ENCODE peak calls at places on chromosome X, in seven cellular contexts. One of them, this sample, is unnamed.
A peak's percentile ranks its signal among the peaks of the same experiment; 100 is the strongest.

GRCh38 chrX:17552251-17552650 is 177.3 kb downstream of the NHS start:
- DNase-seq in GM23248: peak; percentile 59
- DNase-seq in foreskin fibroblast: peak; percentile 49
- DNase-seq in thoracic aorta: no peak
- DNase-seq in upper lobe of right lung: no peak
- DNase-seq in left ventricle myocardium inferior: no peak
- DNase-seq in IMR-90: peak; percentile 55
- DNase-seq in this sample: no peak

GRCh38 chrX:69615323-69615722 is 590 bp upstream of the EDA start:
- DNase-seq in GM23248: no peak
- DNase-seq in foreskin fibroblast: no peak
- DNase-seq in thoracic aorta: no peak
- DNase-seq in upper lobe of right lung: no peak
- DNase-seq in left ventricle myocardium inferior: no peak
- DNase-seq in IMR-90: no peak
- DNase-seq in this sample: no peak

GRCh38 chrX:118199997-118200396 is 83.4 kb upstream of the KLHL13 start:
- DNase-seq in GM23248: no peak
- DNase-seq in foreskin fibroblast: no peak
- DNase-seq in thoracic aorta: no peak
- DNase-seq in upper lobe of right lung: no peak
- DNase-seq in left ventricle myocardium inferior: no peak
- DNase-seq in IMR-90: no peak
- DNase-seq in this sample: no peak

GRCh38 chrX:153925739-153926593 is at the start of gene ARHGAP4:
- DNase-seq in GM23248: no peak
- DNase-seq in foreskin fibroblast: no peak
- DNase-seq in thoracic aorta: no peak
- DNase-seq in upper lobe of right lung: peak; percentile 71
- DNase-seq in left ventricle myocardium inferior: no peak
- DNase-seq in IMR-90: no peak
- DNase-seq in this sample: no peak

GRCh38 chrX:5876984-5877655 is 351.5 kb downstream of the NLGN4X start:
- DNase-seq in GM23248: peak; percentile 0
- DNase-seq in foreskin fibroblast: peak; percentile 5
- DNase-seq in thoracic aorta: no peak
- DNase-seq in upper lobe of right lung: no peak
- DNase-seq in left ventricle myocardium inferior: peak; percentile 14
- DNase-seq in IMR-90: no peak
- DNase-seq in this sample: no peak

GRCh38 chrX:154351183-154352011 is 23.0 kb downstream of the FLNA start:
- DNase-seq in GM23248: no peak
- DNase-seq in foreskin fibroblast: peak; percentile 2
- DNase-seq in thoracic aorta: no peak
- DNase-seq in upper lobe of right lung: peak; percentile 67
- DNase-seq in left ventricle myocardium inferior: no peak
- DNase-seq in IMR-90: no peak
- DNase-seq in this sample: no peak

GRCh38 chrX:42246814-42247213 is 323.5 kb upstream of the CASK start:
- DNase-seq in GM23248: peak; percentile 1
- DNase-seq in foreskin fibroblast: no peak
- DNase-seq in thoracic aorta: no peak
- DNase-seq in upper lobe of right lung: no peak
- DNase-seq in left ventricle myocardium inferior: no peak
- DNase-seq in IMR-90: no peak
- DNase-seq in this sample: no peak

GRCh38 chrX:103716967-103717366 is 6.3 kb downstream of the TMEM31 start:
- DNase-seq in GM23248: peak; percentile 79
- DNase-seq in foreskin fibroblast: peak; percentile 87
- DNase-seq in thoracic aorta: no peak
- DNase-seq in upper lobe of right lung: no peak
- DNase-seq in left ventricle myocardium inferior: no peak
- DNase-seq in IMR-90: peak; percentile 89
- DNase-seq in this sample: no peak

GRCh38 chrX:148501121-148502066 is 977 bp downstream of the AFF2 start:
- DNase-seq in GM23248: no peak
- DNase-seq in foreskin fibroblast: peak; percentile 2
- DNase-seq in thoracic aorta: no peak
- DNase-seq in upper lobe of right lung: peak; percentile 60
- DNase-seq in left ventricle myocardium inferior: no peak
- DNase-seq in IMR-90: no peak
- DNase-seq in this sample: no peak

DNA sequence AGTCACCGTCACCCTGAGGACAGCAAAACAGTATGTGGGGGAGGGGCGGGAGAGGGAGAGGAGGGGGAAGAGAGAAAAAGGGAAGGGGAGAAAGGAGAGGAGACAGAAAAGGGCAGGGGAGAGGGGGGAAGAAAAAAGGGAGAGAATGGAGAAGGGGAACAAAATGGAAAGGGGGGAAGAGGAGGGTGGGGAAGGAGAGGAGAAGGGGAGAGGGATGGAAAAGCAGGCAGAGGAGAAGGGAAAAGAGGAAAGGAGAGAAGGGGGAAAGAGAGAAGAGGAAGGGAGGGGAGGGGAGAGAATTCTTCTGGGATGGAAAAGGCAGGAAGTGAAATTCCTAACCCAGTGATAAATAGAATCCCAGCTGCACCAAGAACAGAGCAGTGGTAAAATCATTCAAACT is 244.3 kb downstream of the BCOR start:
- DNase-seq in GM23248: no peak
- DNase-seq in foreskin fibroblast: no peak
- DNase-seq in thoracic aorta: no peak
- DNase-seq in upper lobe of right lung: no peak
- DNase-seq in left ventricle myocardium inferior: no peak
- DNase-seq in IMR-90: no peak
- DNase-seq in this sample: no peak
- H3K4me3 ChIP-seq in GM23248: no peak overlapping the region
- H3K4me3 ChIP-seq in foreskin fibroblast: no peak overlapping the region
- H3K4me3 ChIP-seq in thoracic aorta: no peak overlapping the region
- H3K4me3 ChIP-seq in upper lobe of right lung: no peak overlapping the region
- H3K4me3 ChIP-seq in left ventricle myocardium inferior: no peak overlapping the region
- H3K4me3 ChIP-seq in IMR-90: no peak overlapping the region
- H3K4me3 ChIP-seq in this sample: no peak overlapping the region

DNA sequence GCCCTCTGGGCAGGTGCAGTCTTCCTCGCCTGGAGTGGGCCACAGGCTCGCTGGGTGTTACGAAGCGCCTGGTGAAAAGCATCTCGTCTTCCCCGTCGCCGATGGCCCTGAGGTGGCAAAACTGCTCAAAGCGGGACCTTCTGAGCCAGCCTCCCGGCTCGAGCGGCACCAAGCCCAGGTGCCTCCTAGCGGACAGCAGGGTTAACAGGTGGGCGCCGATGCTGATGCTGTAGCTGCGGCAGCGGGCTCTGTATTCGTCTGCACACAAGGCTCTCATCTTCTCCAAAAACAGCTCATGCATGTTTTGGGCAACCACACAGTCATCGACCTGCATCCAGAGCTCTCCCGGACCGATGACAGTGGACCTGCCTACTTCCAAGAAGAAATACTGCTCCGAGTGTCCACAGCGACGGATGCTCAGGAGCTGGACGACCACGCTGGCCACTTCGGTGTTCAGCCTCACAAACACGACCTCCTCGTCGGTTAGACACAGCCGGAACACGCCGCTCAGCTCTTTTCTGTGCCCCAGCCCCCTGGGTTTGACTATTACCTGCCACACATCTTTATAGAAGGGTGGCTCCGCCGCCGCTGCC is 1.2 kb downstream of the IRS4 start:
- DNase-seq in GM23248: no peak
- DNase-seq in foreskin fibroblast: peak; percentile 8
- DNase-seq in thoracic aorta: no peak
- DNase-seq in upper lobe of right lung: peak; percentile 30
- DNase-seq in left ventricle myocardium inferior: no peak
- DNase-seq in IMR-90: no peak
- DNase-seq in this sample: no peak
- H3K4me3 ChIP-seq in GM23248: peak overlapping the region; percentile 57
- H3K4me3 ChIP-seq in foreskin fibroblast: no peak overlapping the region
- H3K4me3 ChIP-seq in thoracic aorta: peak overlapping the region; percentile 69
- H3K4me3 ChIP-seq in upper lobe of right lung: no peak overlapping the region
- H3K4me3 ChIP-seq in left ventricle myocardium inferior: peak overlapping the region; percentile 57
- H3K4me3 ChIP-seq in IMR-90: no peak overlapping the region
- H3K4me3 ChIP-seq in this sample: no peak overlapping the region

DNA sequence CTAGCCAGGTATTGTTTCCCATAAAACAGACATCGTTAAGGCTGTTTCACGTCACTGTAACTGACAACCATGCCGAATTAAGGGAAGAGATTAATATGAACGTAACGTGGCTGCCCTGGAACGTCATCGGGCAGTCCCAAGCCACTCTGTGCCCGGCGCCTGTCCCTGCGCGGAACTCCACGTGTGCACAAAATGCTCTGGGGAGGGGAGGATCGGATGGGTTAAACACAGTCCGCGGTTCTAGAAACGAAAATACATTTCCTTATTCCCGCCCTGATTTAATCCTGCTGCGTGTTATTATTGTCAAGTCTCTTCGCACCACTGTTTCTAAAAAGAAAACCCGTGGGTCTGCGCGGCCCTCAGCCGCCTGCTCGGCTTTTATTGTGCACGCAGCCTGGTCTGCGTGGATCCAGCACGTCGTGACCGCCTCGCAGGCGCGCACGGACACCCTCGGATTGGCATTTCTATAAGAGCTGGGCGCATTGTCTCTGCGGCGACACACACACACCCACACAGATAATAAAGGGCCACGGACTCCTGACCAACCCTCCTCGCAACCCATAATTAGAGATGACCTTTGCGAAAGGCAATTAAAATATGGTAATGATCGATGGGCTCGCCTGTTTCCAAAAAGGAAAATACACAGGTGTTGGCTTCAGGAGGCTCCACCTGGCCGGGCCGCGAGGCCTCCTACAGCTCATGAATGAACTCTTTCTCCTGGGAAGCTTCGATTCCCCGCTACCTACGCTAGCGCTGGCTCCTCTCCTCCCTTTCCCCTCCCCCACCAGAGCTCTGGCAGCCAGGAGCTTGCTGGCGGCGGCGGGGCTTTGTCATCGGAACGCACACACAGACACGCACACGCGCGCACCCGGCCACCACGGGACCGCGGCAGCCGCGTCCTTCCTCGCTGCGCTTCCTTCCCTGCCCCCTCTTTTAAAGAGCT is 69.8 kb upstream of the BCOR start:
- DNase-seq in GM23248: peak; percentile 58
- DNase-seq in foreskin fibroblast: peak; percentile 43
- DNase-seq in thoracic aorta: no peak
- DNase-seq in upper lobe of right lung: no peak
- DNase-seq in left ventricle myocardium inferior: no peak
- DNase-seq in IMR-90: no peak
- DNase-seq in this sample: no peak
- H3K4me3 ChIP-seq in GM23248: peak overlapping the region; percentile 61
- H3K4me3 ChIP-seq in foreskin fibroblast: peak overlapping the region; percentile 26
- H3K4me3 ChIP-seq in thoracic aorta: peak overlapping the region; percentile 74
- H3K4me3 ChIP-seq in upper lobe of right lung: peak overlapping the region; percentile 45
- H3K4me3 ChIP-seq in left ventricle myocardium inferior: peak overlapping the region; percentile 63
- H3K4me3 ChIP-seq in IMR-90: no peak overlapping the region
- H3K4me3 ChIP-seq in this sample: peak overlapping the region; percentile 12

DNA sequence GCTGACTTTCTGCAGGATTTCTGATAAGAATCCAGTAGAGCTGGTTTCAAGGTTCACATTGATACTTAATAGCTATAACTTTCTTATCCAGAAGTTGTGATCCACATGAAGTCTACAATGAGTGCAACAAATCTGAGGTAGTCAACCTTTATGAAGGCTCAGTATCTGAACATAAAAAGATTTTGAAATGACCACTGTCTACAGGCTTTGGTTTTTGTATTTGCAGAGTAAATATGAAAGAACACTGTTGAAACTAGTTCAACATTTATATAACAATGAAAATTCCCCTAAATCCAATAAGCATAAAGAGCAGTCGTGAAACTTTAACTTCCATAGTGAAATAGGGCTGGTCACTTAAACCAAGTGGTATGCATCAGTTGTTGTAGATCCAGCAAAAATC is 55.6 kb upstream of the RLIM start:
- DNase-seq in GM23248: no peak
- DNase-seq in foreskin fibroblast: no peak
- DNase-seq in thoracic aorta: no peak
- DNase-seq in upper lobe of right lung: no peak
- DNase-seq in left ventricle myocardium inferior: no peak
- DNase-seq in IMR-90: no peak
- DNase-seq in this sample: no peak
- H3K4me3 ChIP-seq in GM23248: no peak overlapping the region
- H3K4me3 ChIP-seq in foreskin fibroblast: no peak overlapping the region
- H3K4me3 ChIP-seq in thoracic aorta: no peak overlapping the region
- H3K4me3 ChIP-seq in upper lobe of right lung: no peak overlapping the region
- H3K4me3 ChIP-seq in left ventricle myocardium inferior: no peak overlapping the region
- H3K4me3 ChIP-seq in IMR-90: no peak overlapping the region
- H3K4me3 ChIP-seq in this sample: no peak overlapping the region

GRCh38 chrX:50643525-50644137 is 170.4 kb downstream of the SHROOM4 start:
- DNase-seq in GM23248: no peak
- DNase-seq in foreskin fibroblast: no peak
- DNase-seq in thoracic aorta: no peak
- DNase-seq in upper lobe of right lung: no peak
- DNase-seq in left ventricle myocardium inferior: peak; percentile 36
- DNase-seq in IMR-90: no peak
- DNase-seq in this sample: no peak
- H3K4me3 ChIP-seq in GM23248: no peak overlapping the region
- H3K4me3 ChIP-seq in foreskin fibroblast: no peak overlapping the region
- H3K4me3 ChIP-seq in thoracic aorta: no peak overlapping the region
- H3K4me3 ChIP-seq in upper lobe of right lung: peak overlapping the region; percentile 38
- H3K4me3 ChIP-seq in left ventricle myocardium inferior: peak overlapping the region; percentile 61
- H3K4me3 ChIP-seq in IMR-90: no peak overlapping the region
- H3K4me3 ChIP-seq in this sample: no peak overlapping the region

DNA sequence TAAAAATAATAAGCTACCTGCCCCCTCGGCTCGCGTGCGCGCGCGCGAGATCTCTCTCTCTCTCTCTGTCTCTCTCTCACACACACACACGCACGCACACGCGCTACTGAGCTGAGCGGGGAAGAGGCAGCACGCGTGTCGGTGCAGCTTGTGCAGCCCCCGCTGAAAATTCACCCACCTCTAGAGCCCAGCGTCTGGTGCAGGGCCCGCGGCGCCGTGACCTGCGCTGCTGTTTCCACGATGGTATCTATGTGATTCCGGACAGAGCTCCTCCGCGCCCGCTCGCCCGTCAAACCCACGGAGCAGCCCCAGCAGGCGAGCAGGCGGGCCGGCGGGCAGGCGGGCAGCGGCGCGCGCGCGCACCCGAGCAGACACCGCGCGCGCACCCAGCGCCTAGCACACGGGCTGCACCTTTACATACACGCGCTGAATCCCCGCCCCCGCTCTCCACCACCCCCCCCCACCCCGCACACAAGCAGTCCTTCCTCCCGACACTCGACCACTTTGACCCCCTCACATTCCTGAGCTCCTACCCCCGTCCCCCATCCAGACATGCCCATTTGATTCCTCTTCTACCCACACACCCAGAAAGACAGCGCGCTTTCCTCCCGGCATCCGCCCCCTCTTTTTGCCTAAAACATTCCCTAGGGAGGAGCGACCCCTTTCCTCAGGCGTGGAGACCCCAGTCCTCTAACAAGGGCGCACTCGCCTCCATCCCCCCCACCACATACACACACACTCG is 1.0 kb downstream of the SLITRK4 start:
- DNase-seq in GM23248: no peak
- DNase-seq in foreskin fibroblast: no peak
- DNase-seq in thoracic aorta: no peak
- DNase-seq in upper lobe of right lung: peak; percentile 54
- DNase-seq in left ventricle myocardium inferior: no peak
- DNase-seq in IMR-90: no peak
- DNase-seq in this sample: no peak
- H3K4me3 ChIP-seq in GM23248: no peak overlapping the region
- H3K4me3 ChIP-seq in foreskin fibroblast: no peak overlapping the region
- H3K4me3 ChIP-seq in thoracic aorta: peak overlapping the region; percentile 73
- H3K4me3 ChIP-seq in upper lobe of right lung: peak overlapping the region; percentile 39
- H3K4me3 ChIP-seq in left ventricle myocardium inferior: peak overlapping the region; percentile 58
- H3K4me3 ChIP-seq in IMR-90: no peak overlapping the region
- H3K4me3 ChIP-seq in this sample: no peak overlapping the region

DNA sequence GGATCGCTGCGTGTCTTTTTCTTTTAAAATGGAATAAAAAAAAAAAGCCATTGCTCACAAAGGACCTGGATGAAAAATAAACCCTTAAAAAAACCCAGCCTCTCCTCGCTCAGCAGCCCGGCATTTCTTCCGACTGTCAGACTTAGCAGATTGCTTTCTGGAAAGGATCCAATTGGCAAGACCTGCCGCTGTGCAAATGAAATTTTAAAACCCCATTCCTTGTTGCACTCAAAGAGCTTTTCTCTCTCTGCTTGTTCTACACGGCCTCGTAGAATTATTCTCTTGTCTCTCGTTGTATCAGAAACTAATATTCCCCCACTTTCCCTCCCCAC is 578.6 kb downstream of the BCOR start:
- DNase-seq in GM23248: peak; percentile 30
- DNase-seq in foreskin fibroblast: peak; percentile 7
- DNase-seq in thoracic aorta: no peak
- DNase-seq in upper lobe of right lung: no peak
- DNase-seq in left ventricle myocardium inferior: peak; percentile 15
- DNase-seq in IMR-90: no peak
- DNase-seq in this sample: no peak
- H3K4me3 ChIP-seq in GM23248: no peak overlapping the region
- H3K4me3 ChIP-seq in foreskin fibroblast: no peak overlapping the region
- H3K4me3 ChIP-seq in thoracic aorta: peak overlapping the region; percentile 54
- H3K4me3 ChIP-seq in upper lobe of right lung: peak overlapping the region; percentile 8
- H3K4me3 ChIP-seq in left ventricle myocardium inferior: peak overlapping the region; percentile 41
- H3K4me3 ChIP-seq in IMR-90: no peak overlapping the region
- H3K4me3 ChIP-seq in this sample: no peak overlapping the region

This sample was measured in AG04449.